ENCODE peak calls at places on chromosomes 2 and 18, in eight cellular contexts. J, E, T, V, U, X, G and N are unnamed samples.

GRCh38 chr2:28465148-28465885 is 30.5 kb upstream of the PLB1 start:
- DNase-seq in J (no peak), E (no peak), T (no peak), V (no peak), U (no peak), X (no peak), G (no peak), N (no peak)

GRCh38 chr2:10717630-10718029 is 3.8 kb upstream of the ATP6V1C2 start:
- DNase-seq in J (peak), E (no peak), T (no peak), V (peak), U (no peak), X (no peak), G (peak), N (no peak)

GRCh38 chr18:7629416-7629815 is 62.3 kb downstream of the PTPRM start:
- DNase-seq in J (no peak), E (no peak), T (no peak), V (no peak), U (no peak), X (no peak), G (no peak), N (no peak)

GRCh38 chr2:229905601-229906000 is 16.2 kb downstream of the TRIP12 start:
- DNase-seq in J (no peak), E (no peak), T (no peak), V (no peak), U (no peak), X (no peak), G (no peak), N (no peak)

GRCh38 chr18:77118256-77119090 is 14.1 kb downstream of the MBP start:
- DNase-seq in J (no peak), E (no peak), T (no peak), V (no peak), U (no peak), X (no peak), G (no peak), N (no peak)

GRCh38 chr2:70525032-70525431 is 28.6 kb downstream of the TGFA start:
- DNase-seq in J (no peak), E (peak), T (no peak), V (no peak), U (no peak), X (no peak), G (no peak), N (peak)

GRCh38 chr2:239151201-239152131 is 249.4 kb downstream of the HDAC4 start:
- DNase-seq in J (peak), E (no peak), T (no peak), V (no peak), U (no peak), X (no peak), G (peak), N (peak)

GRCh38 chr18:22032392-22032961 is 136.9 kb upstream of the GATA6 start:
- DNase-seq in J (no peak), E (peak), T (no peak), V (peak), U (no peak), X (no peak), G (no peak), N (peak)

GRCh38 chr2:64637000-64637628 is 16.6 kb downstream of the SERTAD2 start:
- DNase-seq in J (no peak), E (no peak), T (no peak), V (no peak), U (no peak), X (no peak), G (no peak), N (peak)

GRCh38 chr18:63433349-63433866 is 11.1 kb upstream of the VPS4B start:
- DNase-seq in J (no peak), E (no peak), T (no peak), V (no peak), U (no peak), X (no peak), G (no peak), N (no peak)

GRCh38 chr2:69241664-69242063 is 145.4 kb downstream of the GFPT1 start:
- DNase-seq in J (no peak), E (no peak), T (no peak), V (no peak), U (no peak), X (no peak), G (no peak), N (no peak)

GRCh38 chr2:234771176-234771575 is 180.6 kb upstream of the SH3BP4 start:
- DNase-seq in J (no peak), E (no peak), T (no peak), V (no peak), U (no peak), X (no peak), G (no peak), N (no peak)

GRCh38 chr18:43486462-43486861 is 209.2 kb upstream of the SYT4 start:
- DNase-seq in J (no peak), E (peak), T (no peak), V (no peak), U (peak), X (peak), G (no peak), N (no peak)

GRCh38 chr2:198756166-198756565 is 701.6 kb downstream of the SATB2 start:
- DNase-seq in J (no peak), E (no peak), T (no peak), V (no peak), U (no peak), X (no peak), G (no peak), N (no peak)

GRCh38 chr2:9767656-9768281 is 75.5 kb upstream of the TAF1B start:
- DNase-seq in J (no peak), E (no peak), T (no peak), V (no peak), U (no peak), X (no peak), G (peak), N (no peak)

GRCh38 chr2:120853294-120854013 is 117.8 kb downstream of the GLI2 start:
- DNase-seq in J (no peak), E (no peak), T (no peak), V (no peak), U (no peak), X (no peak), G (peak), N (no peak)

GRCh38 chr2:111062417-111062816 is 58.3 kb upstream of the BCL2L11 start:
- DNase-seq in J (no peak), E (no peak), T (no peak), V (no peak), U (no peak), X (no peak), G (no peak), N (no peak)

GRCh38 chr2:137921062-137921461 is 43.2 kb upstream of the HNMT start:
- DNase-seq in J (no peak), E (no peak), T (no peak), V (no peak), U (no peak), X (no peak), G (no peak), N (no peak)

GRCh38 chr2:182577816-182578215 is 138.2 kb upstream of the DNAJC10 start:
- DNase-seq in J (no peak), E (no peak), T (no peak), V (no peak), U (no peak), X (no peak), G (no peak), N (no peak)

GRCh38 chr2:164714471-164714870 is 93.2 kb upstream of the GRB14 start:
- DNase-seq in J (no peak), E (no peak), T (no peak), V (no peak), U (peak), X (no peak), G (no peak), N (no peak)

GRCh38 chr2:130355181-130355577 is 677 bp upstream of the PTPN18 start:
- DNase-seq in J (no peak), E (no peak), T (no peak), V (no peak), U (no peak), X (no peak), G (no peak), N (peak)

GRCh38 chr2:83069724-83070123 is 1389.4 kb downstream of the SUCLG1 start:
- DNase-seq in J (no peak), E (no peak), T (no peak), V (peak), U (no peak), X (no peak), G (no peak), N (no peak)

GRCh38 chr2:235779444-235779896 is 285.6 kb downstream of the AGAP1 start:
- DNase-seq in J (peak), E (peak), T (peak), V (peak), U (peak), X (peak), G (no peak), N (peak)

GRCh38 chr2:235217814-235218213 is 266.0 kb downstream of the SH3BP4 start:
- DNase-seq in J (no peak), E (no peak), T (no peak), V (no peak), U (no peak), X (no peak), G (no peak), N (no peak)

GRCh38 chr2:155525194-155525593 is 807.3 kb downstream of the NR4A2 start:
- DNase-seq in J (no peak), E (no peak), T (no peak), V (no peak), U (no peak), X (no peak), G (no peak), N (no peak)

GRCh38 chr2:65366595-65367125 is 65.7 kb downstream of the SPRED2 start:
- DNase-seq in J (peak), E (peak), T (peak), V (peak), U (no peak), X (no peak), G (no peak), N (peak)

GRCh38 chr2:51490576-51491234 is 458.8 kb upstream of the NRXN1 start:
- DNase-seq in J (no peak), E (no peak), T (no peak), V (no peak), U (no peak), X (no peak), G (no peak), N (no peak)

GRCh38 chr2:44974064-44974715 is 32.7 kb downstream of the SIX3 start:
- DNase-seq in J (no peak), E (peak), T (no peak), V (no peak), U (peak), X (peak), G (no peak), N (no peak)

GRCh38 chr2:230602562-230603230 is 109.9 kb upstream of the CAB39 start:
- DNase-seq in J (no peak), E (no peak), T (peak), V (no peak), U (no peak), X (no peak), G (peak), N (peak)

GRCh38 chr2:222900354-222900753 is 39.5 kb downstream of the ACSL3 start:
- DNase-seq in J (no peak), E (no peak), T (no peak), V (peak), U (no peak), X (no peak), G (no peak), N (no peak)

GRCh38 chr18:13564579-13564978 is 161.8 kb downstream of the FAM210A start:
- DNase-seq in J (no peak), E (no peak), T (no peak), V (no peak), U (no peak), X (no peak), G (no peak), N (peak)

GRCh38 chr2:210655229-210655628 is 98.8 kb downstream of the CPS1 start:
- DNase-seq in J (no peak), E (no peak), T (no peak), V (no peak), U (no peak), X (no peak), G (no peak), N (no peak)
- TF ChIP-seq POLR2AphosphoS5 in J (no peak), E (no peak), T (no peak), V (no peak), U (no peak), X (no peak), G (no peak), N (no peak)

DNA sequence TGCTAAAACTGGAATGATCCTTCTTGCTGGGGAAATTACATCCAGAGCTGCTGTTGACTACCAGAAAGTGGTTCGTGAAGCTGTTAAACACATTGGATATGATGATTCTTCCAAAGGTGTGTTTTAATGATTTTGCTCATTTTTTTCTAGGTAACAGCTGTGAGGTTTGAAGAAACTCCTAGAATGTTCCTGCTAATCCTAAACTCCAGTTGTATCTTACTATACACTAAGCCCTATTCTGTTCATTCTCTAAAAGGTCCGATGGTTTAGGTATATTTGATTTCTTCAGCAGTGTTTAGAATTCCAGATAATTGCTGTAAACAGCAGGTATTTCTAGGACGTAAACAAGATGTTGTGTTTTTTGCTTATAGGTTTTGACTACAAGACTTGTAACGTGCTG is 2.3 kb downstream of the MAT2A start:
- DNase-seq in J (no peak), E (no peak), T (no peak), V (no peak), U (no peak), X (no peak), G (no peak), N (no peak)
- TF ChIP-seq POLR2AphosphoS5 in J (no peak), E (no peak), T (no peak), V (no peak), U (no peak), X (no peak), G (no peak), N (no peak)

DNA sequence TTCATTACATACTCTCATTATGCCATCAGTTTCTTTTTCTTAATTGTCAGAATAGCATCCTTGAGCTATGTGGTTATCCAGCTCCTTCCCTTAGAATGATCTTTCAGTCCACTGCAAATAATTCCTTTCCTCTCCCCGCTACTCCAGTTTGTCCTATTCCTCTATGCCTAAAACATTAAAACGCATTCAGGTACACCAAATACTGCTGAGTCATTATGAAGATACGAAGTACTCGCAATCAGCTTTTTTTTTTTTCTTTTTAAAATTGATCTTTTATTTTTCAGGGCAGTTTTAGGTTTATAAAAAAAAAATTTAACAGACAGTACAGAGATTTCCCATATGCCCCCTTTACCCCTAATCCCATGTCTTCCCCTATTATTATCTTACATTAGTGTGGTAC is 164.8 kb upstream of the TMEM200C start:
- DNase-seq in J (no peak), E (no peak), T (no peak), V (no peak), U (no peak), X (no peak), G (no peak), N (no peak)
- TF ChIP-seq POLR2AphosphoS5 in J (no peak), E (no peak), T (no peak), V (no peak), U (no peak), X (no peak), G (no peak), N (no peak)

GRCh38 chr2:205785507-205786222 is 103.4 kb downstream of the NRP2 start:
- DNase-seq in J (no peak), E (no peak), T (no peak), V (no peak), U (no peak), X (no peak), G (no peak), N (no peak)
- TF ChIP-seq POLR2AphosphoS5 in J (no peak), E (no peak), T (no peak), V (no peak), U (no peak), X (no peak), G (no peak), N (no peak)

DNA sequence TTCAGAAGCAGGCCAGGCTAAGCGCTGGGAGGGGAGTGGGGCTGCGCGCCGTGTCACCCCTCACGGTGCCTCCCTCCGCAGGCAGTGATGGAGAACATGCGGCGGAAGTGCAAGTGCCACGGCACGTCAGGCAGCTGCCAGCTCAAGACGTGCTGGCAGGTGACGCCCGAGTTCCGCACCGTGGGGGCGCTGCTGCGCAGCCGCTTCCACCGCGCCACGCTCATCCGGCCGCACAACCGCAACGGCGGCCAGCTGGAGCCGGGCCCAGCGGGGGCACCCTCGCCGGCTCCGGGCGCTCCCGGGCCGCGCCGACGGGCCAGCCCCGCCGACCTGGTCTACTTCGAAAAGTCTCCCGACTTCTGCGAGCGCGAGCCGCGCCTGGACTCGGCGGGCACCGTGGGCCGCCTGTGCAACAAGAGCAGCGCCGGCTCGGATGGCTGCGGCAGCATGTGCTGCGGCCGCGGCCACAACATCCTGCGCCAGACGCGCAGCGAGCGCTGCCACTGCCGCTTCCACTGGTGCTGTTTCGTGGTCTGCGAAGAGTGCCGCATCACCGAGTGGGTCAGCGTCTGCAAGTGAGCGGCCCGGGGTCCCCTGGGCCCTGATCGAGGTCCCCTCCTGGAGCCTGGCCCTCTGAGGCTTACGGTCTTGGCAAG is 12.2 kb downstream of the WNT10A start:
- DNase-seq in J (peak), E (peak), T (peak), V (peak), U (peak), X (peak), G (peak), N (peak)
- TF ChIP-seq POLR2AphosphoS5 in J (peak), E (peak), T (peak), V (peak), U (no peak), X (no peak), G (peak), N (no peak)

DNA sequence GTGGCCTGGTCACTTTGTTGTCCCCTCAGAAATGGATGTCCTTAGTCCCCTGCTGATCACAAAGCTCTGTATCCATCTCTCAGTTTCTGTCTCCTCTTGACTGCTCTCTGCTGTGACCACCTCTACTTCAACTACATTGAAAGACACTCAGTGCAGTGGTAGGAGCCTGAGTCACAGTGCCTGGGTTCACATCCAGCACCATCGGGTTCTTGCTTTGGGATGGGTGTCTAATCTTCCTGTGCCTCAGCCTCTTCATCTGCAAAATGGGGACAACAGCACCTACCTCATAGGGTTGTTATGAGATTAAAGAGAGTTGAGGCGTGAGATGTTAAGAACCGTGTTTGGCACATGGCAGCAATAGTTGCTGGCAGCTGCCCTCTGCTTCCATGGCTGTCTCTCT is 30.6 kb downstream of the YPEL5 start:
- DNase-seq in J (no peak), E (no peak), T (no peak), V (no peak), U (no peak), X (no peak), G (no peak), N (no peak)
- TF ChIP-seq POLR2AphosphoS5 in J (no peak), E (no peak), T (no peak), V (no peak), U (no peak), X (no peak), G (no peak), N (no peak)